ENCODE peak calls at places on chromosomes 11 and 22, in ten cellular contexts. E is GM10248; B is BJ; H is activated CD8-positive, alpha-beta T cell treated with anti-CD3 and anti-CD28 coated beads, Interleukin-2, amount 10 ng/mL, durations not matched to agents 7 days and 5 days; Q is T-helper 2 cell; R is astrocyte of the hippocampus; U is GDM1; Z is NCI-H524 treated with DMSO at 0.1 percent for 48 hours; J is ACHN; F is HCT116. L is an unnamed sample.
A peak's percentile ranks its signal among the peaks of the same experiment; 100 is the strongest.

GRCh38 chr11:131910491-131911387 is 540.3 kb downstream of the NTM start:
- DNase-seq in E (peak; percentile 29), B (no peak), H (no peak), Q (no peak), R (peak; percentile 76), U (no peak), Z (no peak), J (no peak), F (no peak), L (no peak)

GRCh38 chr11:73531386-73531785 is 66.5 kb downstream of the FAM168A start:
- DNase-seq in E (no peak), B (no peak), H (no peak), Q (no peak), R (no peak), U (no peak), Z (no peak), J (no peak), F (no peak), L (no peak)

GRCh38 chr22:40331706-40332105 is 14.6 kb upstream of the ADSL start:
- DNase-seq in E (no peak), B (no peak), H (no peak), Q (no peak), R (no peak), U (no peak), Z (no peak), J (no peak), F (no peak), L (no peak)

GRCh38 chr11:47182380-47182779 is 3.9 kb downstream of the PACSIN3 start:
- DNase-seq in E (no peak), B (no peak), H (no peak), Q (no peak), R (no peak), U (no peak), Z (no peak), J (no peak), F (no peak), L (no peak)

GRCh38 chr11:128210148-128210940 is 377.0 kb downstream of the ETS1 start:
- DNase-seq in E (no peak), B (peak; percentile 82), H (no peak), Q (no peak), R (peak; percentile 95), U (no peak), Z (no peak), J (peak; percentile 97), F (peak; percentile 98), L (no peak)

GRCh38 chr11:34585870-34586654 is 34.8 kb upstream of the EHF start:
- DNase-seq in E (peak; percentile 50), B (no peak), H (no peak), Q (no peak), R (peak; percentile 84), U (peak; percentile 44), Z (no peak), J (peak; percentile 66), F (peak; percentile 56), L (no peak)

GRCh38 chr11:26551186-26551801 is 20.8 kb downstream of the MUC15 start:
- DNase-seq in E (no peak), B (no peak), H (no peak), Q (no peak), R (no peak), U (no peak), Z (no peak), J (peak; percentile 3), F (no peak), L (no peak)

GRCh38 chr11:133936136-133936535 is 20.6 kb downstream of the IGSF9B start:
- DNase-seq in E (no peak), B (no peak), H (no peak), Q (no peak), R (no peak), U (no peak), Z (no peak), J (no peak), F (no peak), L (no peak)

GRCh38 chr22:30875481-30876215 is 92.9 kb downstream of the MORC2 start:
- DNase-seq in E (no peak), B (no peak), H (no peak), Q (no peak), R (peak; percentile 24), U (no peak), Z (no peak), J (no peak), F (no peak), L (no peak)

GRCh38 chr22:48961705-48962104 is 866.0 kb downstream of the BRD1 start:
- DNase-seq in E (no peak), B (no peak), H (peak; percentile 4), Q (no peak), R (no peak), U (no peak), Z (no peak), J (no peak), F (no peak), L (no peak)

GRCh38 chr11:2741377-2742131 is 41.8 kb upstream of the KCNQ1OT1 start:
- DNase-seq in E (no peak), B (no peak), H (no peak), Q (no peak), R (no peak), U (no peak), Z (no peak), J (peak; percentile 61), F (no peak), L (no peak)

GRCh38 chr22:45318558-45319318 is 9.0 kb downstream of the FAM118A start:
- DNase-seq in E (peak; percentile 53), B (no peak), H (peak; percentile 75), Q (no peak), R (peak; percentile 71), U (no peak), Z (no peak), J (no peak), F (no peak), L (peak; percentile 61)

GRCh38 chr22:35752172-35752832 is 34.6 kb downstream of the APOL5 start:
- DNase-seq in E (no peak), B (no peak), H (no peak), Q (no peak), R (no peak), U (no peak), Z (no peak), J (no peak), F (no peak), L (no peak)

GRCh38 chr22:49412236-49412635 is 415.4 kb downstream of the BRD1 start:
- DNase-seq in E (no peak), B (no peak), H (no peak), Q (no peak), R (no peak), U (no peak), Z (no peak), J (no peak), F (no peak), L (no peak)